ENCODE peak calls at places on chromosomes 16 and 17, in five cellular contexts. One of them, this sample, is unnamed.

GRCh38 chr16:31485571-31485970 is 2.6 kb downstream of the SLC5A2 start:
- DNase-seq in breast epithelium: no peak
- DNase-seq in heart left ventricle: no peak
- DNase-seq in sigmoid colon: no peak
- DNase-seq in Peyer's patch: no peak
- DNase-seq in this sample: no peak

GRCh38 chr16:87017388-87018012 is 299.7 kb downstream of the C16orf95 start:
- DNase-seq in Peyer's patch: no peak
- DNase-seq in sigmoid colon: peak; percentile 22
- DNase-seq in breast epithelium: no peak
- DNase-seq in heart left ventricle: no peak
- DNase-seq in this sample: no peak

GRCh38 chr16:75648265-75649076 is 898 bp downstream of the TERF2IP start:
- DNase-seq in Peyer's patch: peak; percentile 90
- DNase-seq in sigmoid colon: peak; percentile 90
- DNase-seq in heart left ventricle: peak; percentile 90
- DNase-seq in breast epithelium: peak; percentile 82
- DNase-seq in this sample: peak; percentile 91

GRCh38 chr17:55706808-55707773 is 15.6 kb downstream of the TMEM100 start:
- DNase-seq in sigmoid colon: no peak
- DNase-seq in breast epithelium: no peak
- DNase-seq in heart left ventricle: no peak
- DNase-seq in Peyer's patch: no peak
- DNase-seq in this sample: no peak

GRCh38 chr17:70080541-70081347 is 5.7 kb downstream of the KCNJ16 start:
- DNase-seq in Peyer's patch: no peak
- DNase-seq in heart left ventricle: no peak
- DNase-seq in sigmoid colon: no peak
- DNase-seq in breast epithelium: no peak
- DNase-seq in this sample: no peak

GRCh38 chr17:50542795-50543774 is 3.9 kb upstream of the SPATA20 start:
- DNase-seq in Peyer's patch: no peak
- DNase-seq in heart left ventricle: no peak
- DNase-seq in sigmoid colon: no peak
- DNase-seq in breast epithelium: peak; percentile 87
- DNase-seq in this sample: no peak

GRCh38 chr17:1883536-1883935 is 53.7 kb downstream of the RPA1 start:
- DNase-seq in breast epithelium: no peak
- DNase-seq in Peyer's patch: no peak
- DNase-seq in heart left ventricle: no peak
- DNase-seq in sigmoid colon: no peak
- DNase-seq in this sample: no peak

GRCh38 chr17:2885751-2886150 is 89.5 kb downstream of the RAP1GAP2 start:
- DNase-seq in Peyer's patch: no peak
- DNase-seq in breast epithelium: no peak
- DNase-seq in heart left ventricle: no peak
- DNase-seq in sigmoid colon: no peak
- DNase-seq in this sample: no peak

GRCh38 chr17:19364699-19365498 is 2.4 kb upstream of the B9D1 start:
- DNase-seq in Peyer's patch: no peak
- DNase-seq in heart left ventricle: no peak
- DNase-seq in sigmoid colon: peak; percentile 58
- DNase-seq in breast epithelium: no peak
- DNase-seq in this sample: no peak

GRCh38 chr16:15427648-15428239 is 6.6 kb upstream of the BMERB1 start:
- DNase-seq in Peyer's patch: peak; percentile 49
- DNase-seq in heart left ventricle: peak; percentile 76
- DNase-seq in breast epithelium: peak; percentile 61
- DNase-seq in sigmoid colon: peak; percentile 83
- DNase-seq in this sample: peak; percentile 84

GRCh38 chr17:7823581-7824001 is 10.4 kb upstream of the KDM6B start:
- DNase-seq in sigmoid colon: no peak
- DNase-seq in breast epithelium: no peak
- DNase-seq in heart left ventricle: no peak
- DNase-seq in Peyer's patch: no peak
- DNase-seq in this sample: no peak

GRCh38 chr16:67661864-67662652 is 1.3 kb downstream of the PARD6A start:
- DNase-seq in breast epithelium: no peak
- DNase-seq in heart left ventricle: no peak
- DNase-seq in Peyer's patch: no peak
- DNase-seq in sigmoid colon: peak; percentile 64
- DNase-seq in this sample: peak; percentile 66

GRCh38 chr17:6413073-6413472 is 21.8 kb downstream of the AIPL1 start:
- DNase-seq in breast epithelium: no peak
- DNase-seq in heart left ventricle: no peak
- DNase-seq in sigmoid colon: no peak
- DNase-seq in Peyer's patch: no peak
- DNase-seq in this sample: no peak

GRCh38 chr17:73304971-73305786 is 6.6 kb downstream of the CDC42EP4 start:
- DNase-seq in breast epithelium: no peak
- DNase-seq in heart left ventricle: peak; percentile 79
- DNase-seq in Peyer's patch: no peak
- DNase-seq in sigmoid colon: peak; percentile 84
- DNase-seq in this sample: peak; percentile 75

GRCh38 chr16:3797473-3797872 is 80.1 kb upstream of the TRAP1 start:
- DNase-seq in Peyer's patch: no peak
- DNase-seq in heart left ventricle: no peak
- DNase-seq in breast epithelium: no peak
- DNase-seq in sigmoid colon: no peak
- DNase-seq in this sample: no peak

GRCh38 chr17:57424777-57425188 is 168.5 kb downstream of the MSI2 start:
- DNase-seq in heart left ventricle: no peak
- DNase-seq in breast epithelium: no peak
- DNase-seq in sigmoid colon: no peak
- DNase-seq in Peyer's patch: no peak
- DNase-seq in this sample: no peak

GRCh38 chr17:27968206-27968732 is 74.2 kb upstream of the NLK start:
- DNase-seq in breast epithelium: no peak
- DNase-seq in Peyer's patch: no peak
- DNase-seq in sigmoid colon: no peak
- DNase-seq in heart left ventricle: peak; percentile 69
- DNase-seq in this sample: no peak

GRCh38 chr16:15876503-15876902 is 11.9 kb downstream of the CEP20 start:
- DNase-seq in heart left ventricle: no peak
- DNase-seq in breast epithelium: no peak
- DNase-seq in sigmoid colon: no peak
- DNase-seq in Peyer's patch: no peak
- DNase-seq in this sample: no peak

GRCh38 chr17:75406222-75406615 is 741 bp upstream of the GRB2 start:
- DNase-seq in Peyer's patch: no peak
- DNase-seq in breast epithelium: no peak
- DNase-seq in sigmoid colon: no peak
- DNase-seq in heart left ventricle: no peak
- DNase-seq in this sample: no peak

GRCh38 chr17:58517928-58518609 is 3.6 kb upstream of the MTMR4 start:
- DNase-seq in Peyer's patch: peak; percentile 100
- DNase-seq in sigmoid colon: peak; percentile 100
- DNase-seq in breast epithelium: peak; percentile 100
- DNase-seq in heart left ventricle: peak; percentile 100
- DNase-seq in this sample: peak; percentile 100

GRCh38 chr17:68305132-68305531 is 13.8 kb downstream of the ARSG start:
- DNase-seq in sigmoid colon: no peak
- DNase-seq in breast epithelium: no peak
- DNase-seq in heart left ventricle: no peak
- DNase-seq in Peyer's patch: no peak
- DNase-seq in this sample: no peak

GRCh38 chr17:77507116-77507885 is 366.5 kb downstream of the SEC14L1 start:
- DNase-seq in breast epithelium: no peak
- DNase-seq in Peyer's patch: no peak
- DNase-seq in sigmoid colon: peak; percentile 20
- DNase-seq in heart left ventricle: no peak
- DNase-seq in this sample: peak; percentile 56

GRCh38 chr16:12565423-12565822 is 238.3 kb downstream of the CPPED1 start:
- DNase-seq in sigmoid colon: no peak
- DNase-seq in heart left ventricle: no peak
- DNase-seq in Peyer's patch: no peak
- DNase-seq in breast epithelium: no peak
- DNase-seq in this sample: no peak

GRCh38 chr16:81401035-81401950 is 43.3 kb upstream of the CMIP start:
- DNase-seq in heart left ventricle: no peak
- DNase-seq in Peyer's patch: no peak
- DNase-seq in breast epithelium: peak; percentile 87
- DNase-seq in sigmoid colon: peak; percentile 64
- DNase-seq in this sample: peak; percentile 79

GRCh38 chr17:13209091-13209490 is 191.3 kb upstream of the ELAC2 start:
- DNase-seq in heart left ventricle: no peak
- DNase-seq in sigmoid colon: no peak
- DNase-seq in breast epithelium: no peak
- DNase-seq in Peyer's patch: no peak
- DNase-seq in this sample: no peak

GRCh38 chr17:81477173-81477572 is 35.4 kb downstream of the ACTG1 start:
- DNase-seq in breast epithelium: no peak
- DNase-seq in heart left ventricle: no peak
- DNase-seq in sigmoid colon: no peak
- DNase-seq in Peyer's patch: no peak
- DNase-seq in this sample: no peak

GRCh38 chr17:49361129-49361901 is 735 bp downstream of the ZNF652 start:
- DNase-seq in Peyer's patch: peak; percentile 92
- DNase-seq in heart left ventricle: peak; percentile 49
- DNase-seq in breast epithelium: no peak
- DNase-seq in sigmoid colon: peak; percentile 73
- DNase-seq in this sample: no peak

GRCh38 chr16:7335991-7336634 is 3.5 kb downstream of the RBFOX1 start:
- DNase-seq in Peyer's patch: no peak
- DNase-seq in heart left ventricle: no peak
- DNase-seq in breast epithelium: no peak
- DNase-seq in sigmoid colon: no peak
- DNase-seq in this sample: no peak

GRCh38 chr16:56614549-56614991 is 6.2 kb downstream of the MT2A start:
- DNase-seq in heart left ventricle: no peak
- DNase-seq in Peyer's patch: no peak
- DNase-seq in breast epithelium: no peak
- DNase-seq in sigmoid colon: no peak
- DNase-seq in this sample: no peak

GRCh38 chr16:1477033-1477432 is 2.2 kb upstream of the CLCN7 start:
- DNase-seq in sigmoid colon: no peak
- DNase-seq in Peyer's patch: no peak
- DNase-seq in heart left ventricle: no peak
- DNase-seq in breast epithelium: no peak
- DNase-seq in this sample: no peak
- TF ChIP-seq POLR2A in sigmoid colon: no peak
- TF ChIP-seq POLR2A in Peyer's patch: no peak
- TF ChIP-seq POLR2A in heart left ventricle: no peak
- TF ChIP-seq POLR2A in breast epithelium: no peak
- TF ChIP-seq POLR2A in this sample: no peak

GRCh38 chr16:28040039-28040438 is 23.5 kb downstream of the GSG1L start:
- DNase-seq in heart left ventricle: no peak
- DNase-seq in sigmoid colon: no peak
- DNase-seq in Peyer's patch: no peak
- DNase-seq in breast epithelium: no peak
- DNase-seq in this sample: no peak
- TF ChIP-seq POLR2A in heart left ventricle: no peak
- TF ChIP-seq POLR2A in sigmoid colon: no peak
- TF ChIP-seq POLR2A in Peyer's patch: no peak
- TF ChIP-seq POLR2A in breast epithelium: no peak
- TF ChIP-seq POLR2A in this sample: no peak

GRCh38 chr17:21241564-21241963 is 11.6 kb downstream of the NATD1 start:
- DNase-seq in Peyer's patch: no peak
- DNase-seq in heart left ventricle: no peak
- DNase-seq in sigmoid colon: no peak
- DNase-seq in breast epithelium: no peak
- DNase-seq in this sample: no peak

GRCh38 chr17:21242026-21242700 is 11.0 kb downstream of the NATD1 start:
- DNase-seq in sigmoid colon: no peak
- DNase-seq in heart left ventricle: no peak
- DNase-seq in Peyer's patch: no peak
- DNase-seq in breast epithelium: no peak
- DNase-seq in this sample: no peak

GRCh38 chr17:21240375-21241055 is 12.7 kb downstream of the NATD1 start:
- DNase-seq in Peyer's patch: no peak
- DNase-seq in sigmoid colon: no peak
- DNase-seq in breast epithelium: no peak
- DNase-seq in heart left ventricle: no peak
- DNase-seq in this sample: no peak

GRCh38 chr17:21243516-21244303 is 9.5 kb downstream of the NATD1 start:
- DNase-seq in sigmoid colon: no peak
- DNase-seq in breast epithelium: no peak
- DNase-seq in heart left ventricle: no peak
- DNase-seq in Peyer's patch: no peak
- DNase-seq in this sample: no peak

GRCh38 chr17:21242780-21243515 is 10.3 kb downstream of the NATD1 start:
- DNase-seq in sigmoid colon: no peak
- DNase-seq in Peyer's patch: no peak
- DNase-seq in breast epithelium: no peak
- DNase-seq in heart left ventricle: peak; percentile 63
- DNase-seq in this sample: no peak
- TF ChIP-seq POLR2A in sigmoid colon: no peak
- TF ChIP-seq POLR2A in Peyer's patch: no peak
- TF ChIP-seq POLR2A in breast epithelium: no peak
- TF ChIP-seq POLR2A in heart left ventricle: no peak
- TF ChIP-seq POLR2A in this sample: no peak

GRCh38 chr16:53131363-53132071 is 76.7 kb downstream of the CHD9 start:
- DNase-seq in Peyer's patch: peak; percentile 52
- DNase-seq in breast epithelium: peak; percentile 68
- DNase-seq in sigmoid colon: peak; percentile 88
- DNase-seq in heart left ventricle: peak; percentile 56
- DNase-seq in this sample: peak; percentile 87
- TF ChIP-seq POLR2A in Peyer's patch: peak; percentile 48
- TF ChIP-seq POLR2A in breast epithelium: no peak
- TF ChIP-seq POLR2A in sigmoid colon: no peak
- TF ChIP-seq POLR2A in heart left ventricle: no peak
- TF ChIP-seq POLR2A in this sample: no peak

DNA sequence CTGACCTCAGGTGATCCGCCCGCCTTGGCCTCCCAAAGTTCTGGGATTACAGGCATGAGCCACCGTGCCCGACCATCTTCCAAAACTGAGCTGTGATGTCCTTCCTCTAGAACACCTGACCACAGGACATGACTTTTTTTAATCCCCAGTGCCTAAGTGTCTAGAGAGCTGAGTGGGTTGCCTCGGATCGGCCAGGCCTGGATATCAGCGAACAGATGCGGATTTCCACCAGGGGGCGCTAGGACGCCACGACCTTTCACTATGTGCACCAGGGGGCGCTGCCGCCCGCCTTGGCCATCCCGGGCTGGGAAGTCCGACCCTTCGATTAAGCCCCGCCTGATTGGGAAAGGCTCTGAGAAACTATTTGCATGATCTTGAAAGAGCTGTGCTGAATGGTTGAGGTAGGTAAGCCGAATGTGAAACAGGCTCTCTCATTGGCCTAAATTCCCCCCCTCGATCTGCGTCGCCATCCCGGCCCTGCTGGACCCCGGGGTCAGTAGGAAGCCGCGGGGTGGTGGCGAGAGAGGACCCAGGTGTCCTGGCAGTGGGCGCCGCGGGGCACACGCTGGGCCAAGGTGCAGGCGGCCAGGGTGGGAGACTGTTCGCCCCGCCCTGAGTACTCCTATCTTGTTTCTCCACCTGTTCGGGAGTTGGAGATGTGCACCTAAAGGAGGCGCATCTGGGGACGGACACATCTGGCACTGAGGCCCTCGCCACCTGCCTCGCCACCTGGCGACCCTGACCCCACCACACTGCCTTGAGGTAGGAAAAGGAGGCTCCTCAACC is at the start of gene ACBD4:
- DNase-seq in Peyer's patch: peak; percentile 93
- DNase-seq in breast epithelium: peak; percentile 97
- DNase-seq in sigmoid colon: peak; percentile 98
- DNase-seq in heart left ventricle: peak; percentile 95
- DNase-seq in this sample: peak; percentile 98
- TF ChIP-seq POLR2A in Peyer's patch: peak; percentile 96
- TF ChIP-seq POLR2A in breast epithelium: peak; percentile 53
- TF ChIP-seq POLR2A in sigmoid colon: peak; percentile 85
- TF ChIP-seq POLR2A in heart left ventricle: peak; percentile 81
- TF ChIP-seq POLR2A in this sample: no peak

This sample was measured in suprapubic skin.